ENCODE peak calls at places on chromosomes 6 and 20, in nine cellular contexts. B, T, R, Y, O, Z, H, P and E are unnamed samples.

GRCh38 chr20:4156411-4156810 is 141.1 kb upstream of the RNF24 start:
- DNase-seq in B (no peak), T (no peak), R (no peak), Y (no peak), O (no peak), Z (peak; percentile 50), H (peak; percentile 74), P (no peak), E (no peak)

GRCh38 chr6:35090734-35091133 is 50.4 kb downstream of the TCP11 start:
- DNase-seq in B (no peak), T (no peak), R (no peak), Y (no peak), O (no peak), Z (peak; percentile 20), H (peak; percentile 14), P (no peak), E (no peak)

GRCh38 chr20:24981282-24981681 is 11.3 kb downstream of the APMAP start:
- DNase-seq in B (no peak), T (no peak), R (no peak), Y (no peak), O (no peak), Z (no peak), H (no peak), P (no peak), E (no peak)

GRCh38 chr20:54122189-54122588 is 51.6 kb downstream of the CYP24A1 start:
- DNase-seq in B (no peak), T (no peak), R (peak; percentile 51), Y (no peak), O (no peak), Z (no peak), H (no peak), P (no peak), E (no peak)

GRCh38 chr6:159969921-159970320 is 1.0 kb downstream of the IGF2R start:
- DNase-seq in B (peak; percentile 79), T (peak; percentile 74), R (peak; percentile 94), Y (peak; percentile 46), O (no peak), Z (peak; percentile 46), H (peak; percentile 82), P (no peak), E (peak; percentile 60)

GRCh38 chr20:25258828-25259227 is 10.9 kb downstream of the PYGB start:
- DNase-seq in B (no peak), T (no peak), R (no peak), Y (no peak), O (no peak), Z (no peak), H (peak; percentile 12), P (no peak), E (no peak)

GRCh38 chr20:44684047-44684965 is 30.9 kb upstream of the CCN5 start:
- DNase-seq in B (no peak), T (no peak), R (no peak), Y (no peak), O (no peak), Z (peak; percentile 47), H (no peak), P (no peak), E (no peak)

GRCh38 chr6:111759836-111760785 is 113.1 kb downstream of the FYN start:
- DNase-seq in B (peak; percentile 65), T (no peak), R (no peak), Y (no peak), O (no peak), Z (no peak), H (no peak), P (peak; percentile 89), E (peak; percentile 94)

GRCh38 chr6:157376706-157377230 is 4.2 kb upstream of the ZDHHC14 start:
- DNase-seq in B (no peak), T (no peak), R (no peak), Y (no peak), O (no peak), Z (no peak), H (no peak), P (no peak), E (no peak)

GRCh38 chr20:9294081-9294480 is 220.3 kb upstream of the LAMP5 start:
- DNase-seq in B (no peak), T (no peak), R (peak; percentile 77), Y (no peak), O (no peak), Z (no peak), H (no peak), P (no peak), E (no peak)

GRCh38 chr6:151862461-151862860 is 55.0 kb downstream of the ESR1 start:
- DNase-seq in B (no peak), T (no peak), R (no peak), Y (no peak), O (no peak), Z (no peak), H (no peak), P (no peak), E (no peak)

GRCh38 chr6:84763397-84764331 is 734 bp downstream of the TBX18 start:
- DNase-seq in B (peak; percentile 56), T (peak; percentile 32), R (peak; percentile 85), Y (peak; percentile 39), O (peak; percentile 64), Z (no peak), H (no peak), P (no peak), E (peak; percentile 96)

GRCh38 chr6:22779062-22779461 is 209.7 kb downstream of the HDGFL1 start:
- DNase-seq in B (no peak), T (no peak), R (no peak), Y (no peak), O (no peak), Z (no peak), H (no peak), P (no peak), E (no peak)

GRCh38 chr6:30759575-30760239 is 15.4 kb upstream of the IER3 start:
- DNase-seq in B (no peak), T (no peak), R (peak; percentile 97), Y (no peak), O (no peak), Z (no peak), H (no peak), P (no peak), E (peak; percentile 40)

GRCh38 chr6:12962529-12962928 is 246.0 kb downstream of the PHACTR1 start:
- DNase-seq in B (no peak), T (no peak), R (peak; percentile 32), Y (no peak), O (no peak), Z (no peak), H (no peak), P (no peak), E (no peak)
- H3K27me3 ChIP-seq in B (no peaks in the 10 kb centered on the region), T (no peaks in the 10 kb centered on the region), R (no peaks in the 10 kb centered on the region), Y (no peaks in the 10 kb centered on the region), O (no peaks in the 10 kb centered on the region), Z (no peaks in the 10 kb centered on the region), H (peaks cover 6% of the 10 kb centered on the region), P (no peaks in the 10 kb centered on the region), E (peaks cover 2% of the 10 kb centered on the region)

DNA sequence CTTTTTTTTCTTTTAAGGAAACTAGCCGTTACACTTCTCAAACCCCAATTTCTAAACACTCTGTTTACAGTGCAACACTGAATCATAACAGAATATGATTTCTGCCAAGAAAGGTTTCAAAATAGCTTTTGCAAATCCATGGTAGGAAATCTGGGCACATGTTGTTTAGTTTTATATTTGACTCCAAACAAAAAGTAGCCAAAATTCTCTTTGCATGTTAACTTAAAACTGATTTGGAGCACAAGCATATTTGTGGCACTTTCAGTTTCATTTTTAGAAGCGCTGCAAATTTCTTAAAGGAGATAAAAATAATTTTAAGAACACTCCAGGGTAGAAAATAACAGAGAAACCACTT is 140.5 kb upstream of the CARMIL1 start:
- DNase-seq in B (no peak), T (no peak), R (no peak), Y (no peak), O (no peak), Z (no peak), H (no peak), P (peak; percentile 2), E (no peak)
- H3K4me3 ChIP-seq in B (peak overlapping the region; percentile 42), T (peak overlapping the region; percentile 57), R (no peak overlapping the region), Y (peak overlapping the region; percentile 32), O (peak overlapping the region; percentile 67), Z (peak overlapping the region; percentile 43), H (peak overlapping the region; percentile 26), P (peak overlapping the region; percentile 61), E (no peak overlapping the region)

GRCh38 chr6:73565767-73566485 is 45.1 kb upstream of the EEF1A1 start:
- DNase-seq in B (no peak), T (no peak), R (no peak), Y (no peak), O (no peak), Z (no peak), H (no peak), P (no peak), E (peak; percentile 61)
- H3K27ac ChIP-seq in B (no peak overlapping the region), T (no peak overlapping the region), R (peak overlapping the region; percentile 70), Y (no peak overlapping the region), O (peak overlapping the region; percentile 81), Z (no peak overlapping the region), H (no peak overlapping the region), P (no peak overlapping the region), E (peak overlapping the region; percentile 69)

GRCh38 chr20:50343125-50343489 is 152.5 kb downstream of the CEBPB start:
- DNase-seq in B (no peak), T (no peak), R (no peak), Y (no peak), O (no peak), Z (no peak), H (no peak), P (no peak), E (no peak)
- H3K27me3 ChIP-seq in B (no peaks in the 10 kb centered on the region), T (no peaks in the 10 kb centered on the region), R (no peaks in the 10 kb centered on the region), Y (no peaks in the 10 kb centered on the region), O (no peaks in the 10 kb centered on the region), Z (no peaks in the 10 kb centered on the region), H (no peaks in the 10 kb centered on the region), P (no peaks in the 10 kb centered on the region), E (no peaks in the 10 kb centered on the region)

GRCh38 chr6:87921034-87921433 is 126.6 kb upstream of the SPACA1 start:
- DNase-seq in B (no peak), T (no peak), R (no peak), Y (no peak), O (no peak), Z (no peak), H (no peak), P (no peak), E (no peak)
- H3K4me3 ChIP-seq in B (no peak overlapping the region), T (no peak overlapping the region), R (no peak overlapping the region), Y (no peak overlapping the region), O (no peak overlapping the region), Z (no peak overlapping the region), H (no peak overlapping the region), P (no peak overlapping the region), E (no peak overlapping the region)